ENCODE peak calls at places on chromosomes 13 and 19, in six cellular contexts. One of them, this sample, is unnamed.

GRCh38 chr19:6654347-6655310 is 15.3 kb downstream of the TNFSF14 start:
- DNase-seq in lung: no peak
- DNase-seq in adrenal gland: no peak
- DNase-seq in heart right ventricle: no peak
- DNase-seq in esophagus squamous epithelium: no peak
- DNase-seq in neural progenitor cell: no peak
- DNase-seq in this sample: no peak

GRCh38 chr19:50952890-50953289 is at the start of gene KLK5:
- DNase-seq in lung: no peak
- DNase-seq in adrenal gland: no peak
- DNase-seq in heart right ventricle: no peak
- DNase-seq in esophagus squamous epithelium: no peak
- DNase-seq in neural progenitor cell: no peak
- DNase-seq in this sample: no peak

GRCh38 chr13:95588721-95589120 is 36.2 kb downstream of the CLDN10 start:
- DNase-seq in lung: no peak
- DNase-seq in adrenal gland: no peak
- DNase-seq in heart right ventricle: no peak
- DNase-seq in esophagus squamous epithelium: no peak
- DNase-seq in neural progenitor cell: no peak
- DNase-seq in this sample: no peak

GRCh38 chr19:19944583-19944880 is 43.8 kb downstream of the ZNF93 start:
- DNase-seq in lung: no peak
- DNase-seq in adrenal gland: no peak
- DNase-seq in heart right ventricle: no peak
- DNase-seq in esophagus squamous epithelium: no peak
- DNase-seq in neural progenitor cell: no peak
- DNase-seq in this sample: no peak

GRCh38 chr13:98997738-98998641 is 20.1 kb upstream of the DOCK9 start:
- DNase-seq in lung: no peak
- DNase-seq in adrenal gland: peak
- DNase-seq in heart right ventricle: no peak
- DNase-seq in esophagus squamous epithelium: no peak
- DNase-seq in neural progenitor cell: no peak
- DNase-seq in this sample: no peak

GRCh38 chr19:33143897-33144405 is 12.0 kb downstream of the WDR88 start:
- DNase-seq in lung: peak
- DNase-seq in adrenal gland: peak
- DNase-seq in heart right ventricle: peak
- DNase-seq in esophagus squamous epithelium: no peak
- DNase-seq in neural progenitor cell: peak
- DNase-seq in this sample: peak

GRCh38 chr19:16117594-16118033 is 5.9 kb downstream of the RAB8A start:
- DNase-seq in lung: no peak
- DNase-seq in adrenal gland: no peak
- DNase-seq in heart right ventricle: no peak
- DNase-seq in esophagus squamous epithelium: no peak
- DNase-seq in neural progenitor cell: no peak
- DNase-seq in this sample: no peak

GRCh38 chr19:2523630-2524311 is 47.8 kb downstream of the GADD45B start:
- DNase-seq in lung: no peak
- DNase-seq in adrenal gland: no peak
- DNase-seq in heart right ventricle: no peak
- DNase-seq in esophagus squamous epithelium: no peak
- DNase-seq in neural progenitor cell: peak
- DNase-seq in this sample: no peak

GRCh38 chr13:32639502-32640105 is 53.4 kb downstream of the PDS5B start:
- DNase-seq in lung: no peak
- DNase-seq in adrenal gland: peak
- DNase-seq in heart right ventricle: peak
- DNase-seq in esophagus squamous epithelium: no peak
- DNase-seq in neural progenitor cell: peak
- DNase-seq in this sample: peak

DNA sequence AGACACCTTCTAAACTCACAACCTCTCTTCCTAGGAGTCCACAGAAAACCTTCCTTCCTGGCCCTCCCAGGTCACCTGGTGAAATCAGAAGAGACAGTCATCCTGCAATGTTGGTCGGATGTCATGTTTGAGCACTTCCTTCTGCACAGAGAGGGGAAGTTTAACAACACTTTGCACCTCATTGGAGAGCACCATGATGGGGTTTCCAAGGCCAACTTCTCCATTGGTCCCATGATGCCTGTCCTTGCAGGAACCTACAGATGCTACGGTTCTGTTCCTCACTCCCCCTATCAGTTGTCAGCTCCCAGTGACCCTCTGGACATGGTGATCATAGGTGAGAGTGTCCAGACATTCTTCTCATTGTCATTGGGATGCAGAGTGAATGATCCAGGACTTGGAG is 12.7 kb upstream of the KIR3DL2 start:
- DNase-seq in lung: no peak
- DNase-seq in adrenal gland: no peak
- DNase-seq in heart right ventricle: no peak
- DNase-seq in esophagus squamous epithelium: no peak
- DNase-seq in neural progenitor cell: no peak
- DNase-seq in this sample: no peak
- H3K27ac ChIP-seq in lung: no peak
- H3K27ac ChIP-seq in adrenal gland: no peak
- H3K27ac ChIP-seq in heart right ventricle: no peak
- H3K27ac ChIP-seq in esophagus squamous epithelium: no peak
- H3K27ac ChIP-seq in neural progenitor cell: no peak
- H3K27ac ChIP-seq in this sample: no peak

DNA sequence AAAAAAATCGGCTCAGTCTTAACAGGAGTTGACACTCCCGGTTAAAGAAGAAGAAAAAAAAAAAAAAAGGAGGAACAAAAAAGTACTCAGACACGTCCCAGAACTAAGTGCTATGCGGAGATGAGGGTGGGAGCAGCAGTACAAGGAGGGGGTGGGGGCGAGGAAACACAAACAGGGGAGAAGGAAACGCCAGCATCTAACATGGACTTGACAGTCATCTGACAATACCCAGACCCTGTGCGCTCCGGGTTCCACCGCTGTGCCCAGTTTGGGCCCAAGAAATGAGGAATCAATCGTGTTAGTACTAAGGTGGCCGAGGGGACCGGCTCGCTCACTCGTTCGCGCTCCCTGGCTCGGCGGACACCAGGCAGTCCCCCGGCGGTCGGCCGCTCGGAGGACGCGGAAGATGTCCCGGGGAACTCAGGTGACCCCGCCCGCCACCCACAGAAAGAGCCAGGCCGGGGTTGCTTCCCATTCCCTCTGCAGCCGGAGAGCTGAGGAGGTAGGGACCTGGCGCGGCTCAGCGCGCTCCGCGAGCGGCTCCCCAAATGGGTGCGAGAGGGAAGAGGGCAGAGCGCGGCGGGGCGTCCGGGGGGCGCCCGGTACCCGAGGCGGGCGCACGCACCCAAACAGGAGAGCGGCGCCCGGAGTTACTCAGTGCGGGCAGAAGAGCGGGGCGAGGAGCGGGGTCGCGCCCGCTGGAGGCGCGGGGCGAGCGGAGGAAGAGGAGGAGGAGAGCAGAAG is 648 bp downstream of the TSHZ3 start:
- DNase-seq in lung: no peak
- DNase-seq in adrenal gland: no peak
- DNase-seq in heart right ventricle: peak
- DNase-seq in esophagus squamous epithelium: no peak
- DNase-seq in neural progenitor cell: peak
- DNase-seq in this sample: peak
- H3K4me3 ChIP-seq in lung: peak
- H3K4me3 ChIP-seq in adrenal gland: peak
- H3K4me3 ChIP-seq in heart right ventricle: peak
- H3K4me3 ChIP-seq in esophagus squamous epithelium: peak
- H3K4me3 ChIP-seq in neural progenitor cell: peak
- H3K4me3 ChIP-seq in this sample: peak

DNA sequence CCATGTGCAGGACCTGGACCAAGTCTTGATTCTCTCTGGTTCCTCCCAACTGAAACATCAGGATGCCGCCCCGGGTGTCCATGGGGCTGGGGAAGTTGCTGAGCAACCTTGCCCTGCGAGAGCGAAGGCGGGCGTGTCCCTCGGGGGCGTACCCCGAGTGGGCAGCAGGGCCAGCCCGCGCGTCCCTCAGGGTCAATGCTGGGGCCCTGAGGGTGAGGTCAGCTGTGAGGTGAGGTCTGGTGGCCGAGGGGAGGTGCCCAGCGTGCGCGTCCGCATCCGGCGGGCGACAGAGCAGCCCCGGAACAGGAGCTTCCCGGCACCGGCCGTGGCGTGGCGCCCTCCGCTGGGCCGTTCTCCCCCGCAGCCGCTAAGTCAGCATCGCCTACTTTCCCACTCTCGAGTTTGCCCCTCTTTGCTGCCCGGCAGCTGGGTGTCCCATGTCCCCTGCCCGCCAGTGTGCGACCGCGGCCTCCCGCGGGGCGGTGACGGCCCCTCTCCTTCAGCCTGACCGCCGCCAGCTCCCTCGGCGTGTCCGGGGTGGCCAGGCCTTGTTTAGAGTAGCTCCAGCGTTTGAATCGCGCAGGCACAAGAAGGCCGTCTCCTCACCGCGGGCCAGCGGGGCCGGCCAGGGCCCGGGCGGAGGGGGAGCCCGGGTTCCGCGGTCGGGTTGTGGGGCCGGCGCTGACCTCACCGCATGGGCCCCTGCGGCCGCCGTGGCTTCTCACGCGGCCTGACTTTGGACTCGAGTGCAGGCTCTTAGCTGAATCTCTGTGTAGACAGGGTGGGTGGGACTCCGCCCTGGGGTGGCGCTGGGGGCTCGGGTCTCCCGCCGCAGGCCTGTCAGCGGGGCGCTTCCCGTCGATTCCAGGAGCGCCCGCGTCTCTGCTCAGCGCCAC is 33.0 kb downstream of the GJA3 start:
- DNase-seq in lung: peak
- DNase-seq in adrenal gland: peak
- DNase-seq in heart right ventricle: peak
- DNase-seq in esophagus squamous epithelium: no peak
- DNase-seq in neural progenitor cell: peak
- DNase-seq in this sample: peak
- TF ChIP-seq CTCF in lung: no peak
- TF ChIP-seq CTCF in adrenal gland: peak
- TF ChIP-seq CTCF in heart right ventricle: peak
- TF ChIP-seq CTCF in esophagus squamous epithelium: peak
- TF ChIP-seq CTCF in neural progenitor cell: peak
- TF ChIP-seq CTCF in this sample: peak

GRCh38 chr19:4504874-4505569 is 13.3 kb downstream of the PLIN4 start:
- DNase-seq in lung: no peak
- DNase-seq in adrenal gland: no peak
- DNase-seq in heart right ventricle: no peak
- DNase-seq in esophagus squamous epithelium: no peak
- DNase-seq in neural progenitor cell: no peak
- DNase-seq in this sample: peak

GRCh38 chr19:4505570-4506448 is 12.5 kb downstream of the PLIN4 start:
- DNase-seq in lung: no peak
- DNase-seq in adrenal gland: no peak
- DNase-seq in heart right ventricle: no peak
- DNase-seq in esophagus squamous epithelium: no peak
- DNase-seq in neural progenitor cell: no peak
- DNase-seq in this sample: peak

GRCh38 chr19:4507150-4507452 is 11.2 kb downstream of the PLIN4 start:
- DNase-seq in lung: no peak
- DNase-seq in adrenal gland: peak
- DNase-seq in heart right ventricle: no peak
- DNase-seq in esophagus squamous epithelium: no peak
- DNase-seq in neural progenitor cell: no peak
- DNase-seq in this sample: no peak

GRCh38 chr19:4507804-4508203 is 10.5 kb downstream of the PLIN4 start:
- DNase-seq in lung: no peak
- DNase-seq in adrenal gland: no peak
- DNase-seq in heart right ventricle: no peak
- DNase-seq in esophagus squamous epithelium: no peak
- DNase-seq in neural progenitor cell: no peak
- DNase-seq in this sample: no peak

GRCh38 chr19:4506449-4507149 is 11.7 kb downstream of the PLIN4 start:
- DNase-seq in lung: no peak
- DNase-seq in adrenal gland: no peak
- DNase-seq in heart right ventricle: no peak
- DNase-seq in esophagus squamous epithelium: no peak
- DNase-seq in neural progenitor cell: no peak
- DNase-seq in this sample: no peak
- H3K27ac ChIP-seq in lung: no peak
- H3K27ac ChIP-seq in adrenal gland: no peak
- H3K27ac ChIP-seq in heart right ventricle: no peak
- H3K27ac ChIP-seq in esophagus squamous epithelium: no peak
- H3K27ac ChIP-seq in neural progenitor cell: no peak
- H3K27ac ChIP-seq in this sample: no peak

DNA sequence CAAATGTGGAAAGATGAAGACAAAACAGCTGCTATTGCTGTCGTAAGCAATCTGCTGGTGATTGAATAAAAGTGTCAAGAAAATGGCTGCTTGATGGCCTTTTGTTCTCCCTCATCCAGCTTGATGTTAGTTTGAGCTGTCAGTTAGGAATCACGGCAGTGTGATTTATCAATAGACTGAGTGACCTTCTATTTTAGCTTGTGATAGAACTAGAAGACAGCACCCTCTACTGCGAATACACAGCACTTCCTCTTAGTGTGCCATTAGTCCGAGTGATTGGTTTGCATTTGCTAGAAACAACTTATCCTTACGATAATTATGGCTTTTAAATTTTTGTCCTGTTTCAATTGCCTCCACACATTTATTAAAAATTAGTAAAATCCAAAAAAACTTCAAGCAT is 76.2 kb downstream of the MZT1 start:
- DNase-seq in lung: no peak
- DNase-seq in adrenal gland: peak
- DNase-seq in heart right ventricle: no peak
- DNase-seq in esophagus squamous epithelium: no peak
- DNase-seq in neural progenitor cell: peak
- DNase-seq in this sample: no peak
- H3K4me3 ChIP-seq in lung: no peak
- H3K4me3 ChIP-seq in adrenal gland: no peak
- H3K4me3 ChIP-seq in heart right ventricle: no peak
- H3K4me3 ChIP-seq in esophagus squamous epithelium: no peak
- H3K4me3 ChIP-seq in neural progenitor cell: no peak
- H3K4me3 ChIP-seq in this sample: no peak

DNA sequence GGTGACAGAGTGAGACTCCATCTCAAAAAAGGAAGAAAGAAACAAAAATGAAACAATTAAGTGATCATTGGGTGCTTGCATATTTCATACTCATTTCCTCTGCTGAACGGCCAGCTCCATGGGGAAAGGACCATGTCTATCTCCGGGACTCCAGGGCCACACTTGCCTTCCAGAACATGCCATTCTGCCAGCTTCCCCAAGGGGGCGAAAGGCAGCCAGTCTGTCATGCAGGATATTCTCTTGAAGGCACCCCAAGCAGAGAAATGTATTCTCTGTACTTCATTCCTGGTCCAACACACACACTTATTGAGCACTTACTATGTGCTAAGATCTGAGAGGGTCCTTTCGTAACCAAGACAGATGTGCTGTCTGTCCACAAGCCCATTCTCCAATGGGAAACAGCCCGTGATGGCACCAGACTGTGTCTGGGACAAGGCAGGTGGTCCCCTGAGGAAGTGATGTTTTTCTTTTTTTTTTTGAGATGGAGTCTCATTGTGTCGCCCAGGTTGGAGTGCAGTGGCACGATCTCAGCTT is 10.2 kb upstream of the CARM1 start:
- DNase-seq in lung: no peak
- DNase-seq in adrenal gland: peak
- DNase-seq in heart right ventricle: no peak
- DNase-seq in esophagus squamous epithelium: no peak
- DNase-seq in neural progenitor cell: peak
- DNase-seq in this sample: no peak
- TF ChIP-seq CTCF in lung: peak
- TF ChIP-seq CTCF in adrenal gland: peak
- TF ChIP-seq CTCF in heart right ventricle: peak
- TF ChIP-seq CTCF in esophagus squamous epithelium: peak
- TF ChIP-seq CTCF in neural progenitor cell: peak
- TF ChIP-seq CTCF in this sample: peak

This sample was measured in heart left ventricle.